ENCODE peak calls at places on chromosome 21, in nine cellular contexts. R, Z, Y, H, M, K, F, W and V are unnamed samples.
A peak's percentile ranks its signal among the peaks of the same experiment; 100 is the strongest.

GRCh38 chr21:14271053-14271452 is 55.1 kb downstream of the RBM11 start:
- DNase-seq in R (no peak), Z (no peak), Y (no peak), H (no peak), M (no peak), K (no peak), F (no peak), W (no peak), V (no peak)

GRCh38 chr21:36783612-36784383 is 84.9 kb downstream of the SIM2 start:
- DNase-seq in R (no peak), Z (peak; percentile 46), Y (peak; percentile 52), H (no peak), M (no peak), K (no peak), F (peak; percentile 28), W (no peak), V (peak; percentile 16)

GRCh38 chr21:40291560-40291959 is 424.3 kb downstream of the PCP4 start:
- DNase-seq in R (no peak), Z (no peak), Y (no peak), H (no peak), M (no peak), K (no peak), F (no peak), W (no peak), V (no peak)

GRCh38 chr21:38036016-38036415 is 119.8 kb upstream of the KCNJ6 start:
- DNase-seq in R (no peak), Z (no peak), Y (no peak), H (no peak), M (no peak), K (no peak), F (no peak), W (no peak), V (no peak)

GRCh38 chr21:25625036-25625435 is 14.0 kb upstream of the JAM2 start:
- DNase-seq in R (no peak), Z (no peak), Y (no peak), H (no peak), M (no peak), K (no peak), F (no peak), W (no peak), V (no peak)

GRCh38 chr21:42844411-42845113 is 34.8 kb downstream of the WDR4 start:
- DNase-seq in R (no peak), Z (no peak), Y (peak; percentile 66), H (peak; percentile 3), M (no peak), K (no peak), F (no peak), W (peak; percentile 2), V (no peak)

GRCh38 chr21:38388684-38389676 is 109.3 kb downstream of the ERG start:
- DNase-seq in R (no peak), Z (peak; percentile 82), Y (no peak), H (no peak), M (no peak), K (no peak), F (no peak), W (no peak), V (peak; percentile 98)

GRCh38 chr21:43027846-43028731 is 47.5 kb downstream of the CBS start:
- DNase-seq in R (no peak), Z (no peak), Y (no peak), H (no peak), M (no peak), K (no peak), F (no peak), W (no peak), V (no peak)

GRCh38 chr21:44958471-44959191 is 18.8 kb downstream of the SLX9 start:
- DNase-seq in R (no peak), Z (peak; percentile 95), Y (no peak), H (no peak), M (no peak), K (no peak), F (no peak), W (no peak), V (peak; percentile 95)